ENCODE peak calls at places on chromosome 19, in five cellular contexts. R is mammary epithelial cell, F is heart right ventricle, W is adrenal gland, D is neural progenitor cell. X is an unnamed sample.

GRCh38 chr19:11265785-11266236 is 3.5 kb upstream of the DOCK6 start:
- DNase-seq in R (peak; percentile 87), F (no peak), W (no peak), D (no peak), X (peak; percentile 97)

GRCh38 chr19:44603201-44603945 is 10.0 kb upstream of the IGSF23 start:
- DNase-seq in R (no peak), F (peak; percentile 53), W (peak; percentile 51), D (no peak), X (no peak)

GRCh38 chr19:3638208-3639193 is 11.9 kb upstream of the CACTIN start:
- DNase-seq in R (no peak), F (no peak), W (no peak), D (no peak), X (no peak)

GRCh38 chr19:58009666-58010301 is 7.2 kb upstream of the ZNF606 start:
- DNase-seq in R (peak; percentile 84), F (peak; percentile 90), W (peak; percentile 87), D (peak; percentile 71), X (peak; percentile 92)

GRCh38 chr19:8537099-8537498 is 23.1 kb upstream of the ZNF414 start:
- DNase-seq in R (no peak), F (no peak), W (no peak), D (no peak), X (no peak)

GRCh38 chr19:47882890-47883289 is 3.2 kb downstream of the SULT2A1 start:
- DNase-seq in R (no peak), F (no peak), W (no peak), D (no peak), X (no peak)

GRCh38 chr19:46489445-46490272 is 6.0 kb downstream of the PNMA8B start:
- DNase-seq in R (no peak), F (peak; percentile 45), W (peak; percentile 76), D (peak; percentile 67), X (no peak)

GRCh38 chr19:34452671-34453253 is 24.6 kb downstream of the UBA2 start:
- DNase-seq in R (no peak), F (no peak), W (no peak), D (no peak), X (no peak)

GRCh38 chr19:8526345-8527062 is 12.5 kb upstream of the ZNF414 start:
- DNase-seq in R (peak; percentile 81), F (peak; percentile 94), W (peak; percentile 93), D (peak; percentile 96), X (peak; percentile 95)

GRCh38 chr19:4910594-4911273 is 1.4 kb downstream of the UHRF1 start:
- DNase-seq in R (no peak), F (peak; percentile 19), W (peak; percentile 23), D (peak; percentile 41), X (peak; percentile 38)

GRCh38 chr19:54062643-54063042 is 1.1 kb downstream of the VSTM1 start:
- DNase-seq in R (no peak), F (no peak), W (no peak), D (no peak), X (no peak)

GRCh38 chr19:5273782-5274181 is 66.8 kb downstream of the PTPRS start:
- DNase-seq in R (no peak), F (no peak), W (no peak), D (no peak), X (no peak)

GRCh38 chr19:6521718-6522646 is 8.8 kb upstream of the TNFSF9 start:
- DNase-seq in R (no peak), F (no peak), W (peak; percentile 40), D (no peak), X (no peak)

GRCh38 chr19:20351244-20351643 is 184.2 kb downstream of the ZNF486 start:
- DNase-seq in R (no peak), F (no peak), W (no peak), D (no peak), X (no peak)

GRCh38 chr19:6711605-6712004 is 8.8 kb downstream of the C3 start:
- DNase-seq in R (no peak), F (no peak), W (no peak), D (no peak), X (no peak)

GRCh38 chr19:19758164-19758563 is 25.3 kb upstream of the ZNF14 start:
- DNase-seq in R (no peak), F (no peak), W (no peak), D (no peak), X (no peak)

GRCh38 chr19:45547965-45548609 is 36.5 kb downstream of the OPA3 start:
- DNase-seq in R (peak; percentile 94), F (no peak), W (peak; percentile 45), D (no peak), X (peak; percentile 85)

GRCh38 chr19:18109731-18110671 is 12.4 kb downstream of the MAST3 start:
- DNase-seq in R (no peak), F (no peak), W (peak; percentile 74), D (peak; percentile 76), X (peak; percentile 80)

GRCh38 chr19:46412034-46412982 is 1.1 kb downstream of the CCDC8 start:
- DNase-seq in R (no peak), F (no peak), W (no peak), D (peak; percentile 61), X (no peak)

GRCh38 chr19:51185069-51185867 is 39.6 kb upstream of the CD33 start:
- DNase-seq in R (no peak), F (no peak), W (no peak), D (no peak), X (no peak)

GRCh38 chr19:29939628-29940027 is 2.4 kb upstream of the URI1 start:
- DNase-seq in R (no peak), F (no peak), W (no peak), D (no peak), X (no peak)

GRCh38 chr19:54316746-54317107 is 3.8 kb upstream of the LILRA5 start:
- DNase-seq in R (no peak), F (no peak), W (no peak), D (peak; percentile 24), X (no peak)

GRCh38 chr19:46218160-46218559 is 11.4 kb upstream of the IGFL1 start:
- DNase-seq in R (peak; percentile 59), F (no peak), W (peak; percentile 57), D (peak; percentile 89), X (peak; percentile 24)

GRCh38 chr19:36807029-36807428 is 31.2 kb downstream of the ZNF790 start:
- DNase-seq in R (no peak), F (no peak), W (no peak), D (no peak), X (no peak)

GRCh38 chr19:11964858-11965645 is at the start of gene ZNF763:
- DNase-seq in R (peak; percentile 70), F (peak; percentile 95), W (peak; percentile 96), D (peak; percentile 98), X (peak; percentile 99)

GRCh38 chr19:46861691-46862503 is 1.1 kb downstream of the ARHGAP35 start:
- DNase-seq in R (peak; percentile 32), F (no peak), W (no peak), D (peak; percentile 54), X (peak; percentile 53)

GRCh38 chr19:53076984-53077383 is 26.2 kb downstream of the ZNF160 start:
- DNase-seq in R (no peak), F (peak; percentile 63), W (peak; percentile 87), D (peak; percentile 85), X (no peak)

GRCh38 chr19:35746556-35746955 is 1.1 kb downstream of the PSENEN start:
- DNase-seq in R (no peak), F (no peak), W (no peak), D (no peak), X (no peak)
- H3K4me1 ChIP-seq in R (peaks cover 13% of the 10 kb centered on the region), F (peaks cover 58% of the 10 kb centered on the region), W (peaks cover 46% of the 10 kb centered on the region), D (peaks cover 3% of the 10 kb centered on the region), X (no peaks in the 10 kb centered on the region)

DNA sequence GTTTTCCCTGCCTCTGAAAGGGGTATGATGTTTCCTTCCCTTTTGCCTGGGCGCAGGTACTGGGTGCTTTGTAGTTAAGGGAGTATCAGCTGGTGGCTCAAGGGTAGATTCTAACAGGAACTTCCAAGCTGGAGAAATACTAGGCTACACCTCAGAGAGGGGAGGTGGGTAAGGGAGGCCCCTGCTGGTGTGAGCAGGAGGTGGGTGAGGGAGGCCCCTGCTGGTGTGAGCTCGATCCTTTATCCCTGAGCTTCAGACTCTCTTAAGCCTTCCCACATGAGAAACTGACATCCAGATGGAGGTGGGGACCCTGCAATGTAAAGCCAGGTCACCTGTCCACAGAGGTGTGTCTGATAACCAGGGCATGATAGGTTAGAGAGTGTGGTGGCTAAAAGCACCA is 32.1 kb downstream of the CYP2B6 start:
- DNase-seq in R (no peak), F (no peak), W (no peak), D (no peak), X (no peak)
- TF ChIP-seq CTCF in R (no peak), F (no peak), W (no peak), D (no peak), X (no peak)

GRCh38 chr19:38526430-38526829 is 91.3 kb downstream of the MAP4K1 start:
- DNase-seq in R (no peak), F (no peak), W (no peak), D (no peak), X (no peak)

GRCh38 chr19:38529610-38530009 is 88.1 kb downstream of the MAP4K1 start:
- DNase-seq in R (no peak), F (no peak), W (no peak), D (no peak), X (no peak)

GRCh38 chr19:38528931-38529330 is 88.8 kb downstream of the MAP4K1 start:
- DNase-seq in R (no peak), F (no peak), W (no peak), D (no peak), X (no peak)

GRCh38 chr19:38527466-38528136 is 90.2 kb downstream of the MAP4K1 start:
- DNase-seq in R (no peak), F (no peak), W (no peak), D (no peak), X (no peak)

GRCh38 chr19:38528213-38528755 is 89.5 kb downstream of the MAP4K1 start:
- DNase-seq in R (no peak), F (no peak), W (no peak), D (no peak), X (no peak)
- H3K27me3 ChIP-seq in R (no peaks in the 10 kb centered on the region), F (no peaks in the 10 kb centered on the region), W (no peaks in the 10 kb centered on the region), D (no peaks in the 10 kb centered on the region), X (no peaks in the 10 kb centered on the region)

GRCh38 chr19:33054623-33055022 is 10.1 kb downstream of the RHPN2 start:
- DNase-seq in R (peak; percentile 67), F (no peak), W (no peak), D (no peak), X (peak; percentile 98)
- H3K4me1 ChIP-seq in R (peaks cover 24% of the 10 kb centered on the region), F (no peaks in the 10 kb centered on the region), W (no peaks in the 10 kb centered on the region), D (peaks cover 12% of the 10 kb centered on the region), X (no peaks in the 10 kb centered on the region)

GRCh38 chr19:42202290-42202867 is 15.1 kb downstream of the DEDD2 start:
- DNase-seq in R (no peak), F (no peak), W (no peak), D (no peak), X (no peak)
- TF ChIP-seq CTCF in R (no peak), F (no peak), W (no peak), D (no peak), X (no peak)

X was measured in colonic mucosa.